ENCODE peak calls at places on chromosomes 11 and 22, in four cellular contexts. O is aorta, E is iris pigment epithelial cell, J is NCI-H1436 treated with DMSO at 0.1 percent for 48 hours. N is an unnamed sample.

GRCh38 chr22:45554040-45554406 is 51.3 kb downstream of the FBLN1 start:
- DNase-seq in O (peak; percentile 51), E (no peak), J (no peak), N (no peak)

GRCh38 chr11:35274909-35275807 is 136.2 kb downstream of the CD44 start:
- DNase-seq in O (peak; percentile 82), E (no peak), J (no peak), N (no peak)

GRCh38 chr11:27705873-27706820 is 5.9 kb upstream of the BDNF start:
- DNase-seq in O (no peak), E (peak; percentile 49), J (no peak), N (peak; percentile 81)

GRCh38 chr22:23675502-23676415 is 15.1 kb upstream of the RGL4 start:
- DNase-seq in O (peak; percentile 55), E (no peak), J (no peak), N (no peak)

GRCh38 chr11:66258473-66258893 is 10.0 kb upstream of the RAB1B start:
- DNase-seq in O (no peak), E (no peak), J (no peak), N (no peak)

GRCh38 chr11:2975594-2975993 is 16.5 kb downstream of the NAP1L4 start:
- DNase-seq in O (no peak), E (peak; percentile 49), J (no peak), N (peak; percentile 40)

GRCh38 chr11:20311444-20311843 is 52.1 kb upstream of the HTATIP2 start:
- DNase-seq in O (no peak), E (no peak), J (no peak), N (no peak)

GRCh38 chr11:134342572-134343340 is 11.0 kb downstream of the GLB1L2 start:
- DNase-seq in O (no peak), E (no peak), J (no peak), N (no peak)

GRCh38 chr11:8040261-8040920 is 40.6 kb upstream of the TUB start:
- DNase-seq in O (no peak), E (no peak), J (no peak), N (no peak)

GRCh38 chr11:107733518-107733917 is 21.7 kb upstream of the SLN start:
- DNase-seq in O (no peak), E (no peak), J (no peak), N (peak; percentile 64)

GRCh38 chr11:74672956-74673895 is 58.0 kb downstream of the CHRDL2 start:
- DNase-seq in O (peak; percentile 92), E (peak; percentile 99), J (no peak), N (peak; percentile 96)

GRCh38 chr22:25536578-25536977 is 27.9 kb upstream of the GRK3 start:
- DNase-seq in O (no peak), E (no peak), J (no peak), N (no peak)

GRCh38 chr22:22181515-22181959 is 63.0 kb upstream of the VPREB1 start:
- DNase-seq in O (no peak), E (no peak), J (no peak), N (no peak)

GRCh38 chr11:57646756-57647303 is 2.9 kb downstream of the YPEL4 start:
- DNase-seq in O (no peak), E (no peak), J (no peak), N (no peak)

GRCh38 chr22:29344137-29344536 is 28.6 kb upstream of the RASL10A start:
- DNase-seq in O (peak; percentile 80), E (peak; percentile 98), J (no peak), N (no peak)

GRCh38 chr11:119676461-119677020 is 52.5 kb downstream of the NECTIN1 start:
- DNase-seq in O (no peak), E (peak; percentile 31), J (no peak), N (peak; percentile 62)

GRCh38 chr22:22398530-22399327 is 109.8 kb downstream of the ZNF280B start:
- DNase-seq in O (no peak), E (no peak), J (no peak), N (no peak)